ENCODE peak calls at places on chromosomes 16 and 17, in seven cellular contexts. Y is head of caudate nucleus; J is stimulated activated CD8-positive, alpha-beta memory T cell treated with anti-CD3 and anti-CD28 coated beads, Interleukin-4, amount 100 ng/mL, for 1 hour; T is GM20000; W is amniotic stem cell; C is T-helper 1 cell; Q is A549. G is an unnamed sample.

GRCh38 chr17:80795090-80795609 is 196.5 kb upstream of the CHMP6 start:
- DNase-seq in Y (no peak), J (no peak), T (no peak), W (no peak), C (no peak), Q (no peak), G (no peak)

GRCh38 chr16:22634913-22635312 is 124.2 kb downstream of the NPIPB5 start:
- DNase-seq in Y (no peak), J (no peak), T (no peak), W (no peak), C (no peak), Q (no peak), G (peak)

GRCh38 chr17:79873583-79873982 is 34.3 kb upstream of the CBX4 start:
- DNase-seq in Y (no peak), J (no peak), T (no peak), W (no peak), C (no peak), Q (no peak), G (no peak)

GRCh38 chr16:82629441-82630027 is 2.8 kb downstream of the CDH13 start:
- DNase-seq in Y (no peak), J (no peak), T (no peak), W (no peak), C (no peak), Q (no peak), G (no peak)

GRCh38 chr17:46863383-46864121 is 12.2 kb downstream of the WNT9B start:
- DNase-seq in Y (no peak), J (no peak), T (no peak), W (no peak), C (no peak), Q (no peak), G (no peak)

GRCh38 chr17:82772026-82772425 is 20.2 kb downstream of the TBCD start:
- DNase-seq in Y (no peak), J (no peak), T (no peak), W (no peak), C (no peak), Q (peak), G (no peak)

GRCh38 chr16:87086156-87086555 is 231.0 kb downstream of the C16orf95 start:
- DNase-seq in Y (no peak), J (no peak), T (no peak), W (peak), C (no peak), Q (no peak), G (no peak)

GRCh38 chr16:85238233-85238647 is 126.0 kb upstream of the CIBAR2 start:
- DNase-seq in Y (peak), J (no peak), T (no peak), W (no peak), C (no peak), Q (no peak), G (no peak)

GRCh38 chr17:21166599-21167265 is 40.0 kb downstream of the DHRS7B start:
- DNase-seq in Y (no peak), J (no peak), T (no peak), W (no peak), C (no peak), Q (no peak), G (no peak)

GRCh38 chr16:66204761-66205160 is 161.7 kb upstream of the CDH5 start:
- DNase-seq in Y (no peak), J (no peak), T (no peak), W (no peak), C (no peak), Q (no peak), G (no peak)

GRCh38 chr16:77905356-77905920 is 116.9 kb upstream of the CLEC3A start:
- DNase-seq in Y (no peak), J (no peak), T (no peak), W (no peak), C (no peak), Q (peak), G (no peak)

GRCh38 chr17:32621612-32622312 is 135.0 kb downstream of the CDK5R1 start:
- DNase-seq in Y (no peak), J (no peak), T (no peak), W (no peak), C (no peak), Q (no peak), G (no peak)

GRCh38 chr17:33940769-33941168 is 314.3 kb upstream of the CCL2 start:
- DNase-seq in Y (no peak), J (no peak), T (no peak), W (no peak), C (no peak), Q (no peak), G (no peak)

GRCh38 chr16:89898201-89898967 is 20.3 kb upstream of the MC1R start:
- DNase-seq in Y (no peak), J (no peak), T (no peak), W (no peak), C (no peak), Q (no peak), G (no peak)

GRCh38 chr16:28839004-28839639 is 7.0 kb downstream of the TUFM start:
- DNase-seq in Y (no peak), J (no peak), T (no peak), W (no peak), C (no peak), Q (no peak), G (no peak)

GRCh38 chr17:8946476-8946875 is 19.0 kb downstream of the PIK3R5 start:
- DNase-seq in Y (no peak), J (no peak), T (no peak), W (no peak), C (no peak), Q (no peak), G (no peak)

GRCh38 chr17:8629371-8630226 is 926 bp downstream of the MYH10 start:
- DNase-seq in Y (peak), J (no peak), T (peak), W (no peak), C (no peak), Q (peak), G (peak)

GRCh38 chr17:83186226-83186625 is 106.8 kb downstream of the METRNL start:
- DNase-seq in Y (no peak), J (no peak), T (no peak), W (no peak), C (no peak), Q (no peak), G (no peak)

G was measured in H1.